ENCODE peak calls at places on chromosome 5, in seven cellular contexts. A is astrocyte of the spinal cord, J is IMR-90, M is mesendoderm, U is GM23338, B is psoas muscle, S is endothelial cell of umbilical vein. H is an unnamed sample.

GRCh38 chr5:17186271-17186670 is 31.2 kb upstream of the BASP1 start:
- DNase-seq in A (no peak), J (peak), M (no peak), U (no peak), B (no peak), S (no peak), H (no peak)

GRCh38 chr5:95970359-95970704 is 8.7 kb upstream of the ELL2 start:
- DNase-seq in A (no peak), J (no peak), M (no peak), U (no peak), B (no peak), S (no peak), H (no peak)

GRCh38 chr5:144944936-144945335 is 774.3 kb downstream of the KCTD16 start:
- DNase-seq in A (no peak), J (no peak), M (no peak), U (no peak), B (no peak), S (no peak), H (no peak)

GRCh38 chr5:16550316-16550952 is 66.4 kb downstream of the RETREG1 start:
- DNase-seq in A (peak), J (peak), M (peak), U (peak), B (no peak), S (peak), H (no peak)

GRCh38 chr5:132754947-132755346 is 7.7 kb downstream of the CCNI2 start:
- DNase-seq in A (peak), J (peak), M (peak), U (peak), B (no peak), S (peak), H (no peak)

GRCh38 chr5:103849934-103850333 is 287.3 kb upstream of the NUDT12 start:
- DNase-seq in A (peak), J (peak), M (no peak), U (no peak), B (no peak), S (no peak), H (no peak)

GRCh38 chr5:25489834-25490538 is 845.2 kb upstream of the CDH10 start:
- DNase-seq in A (peak), J (no peak), M (peak), U (no peak), B (no peak), S (no peak), H (no peak)

GRCh38 chr5:655406-655805 is 37.7 kb downstream of the TPPP start:
- DNase-seq in A (no peak), J (no peak), M (no peak), U (no peak), B (peak), S (no peak), H (no peak)

GRCh38 chr5:170221319-170221718 is 11.5 kb upstream of the C5orf58 start:
- DNase-seq in A (peak), J (peak), M (peak), U (peak), B (no peak), S (peak), H (no peak)

GRCh38 chr5:3736926-3737325 is 141.3 kb downstream of the IRX1 start:
- DNase-seq in A (no peak), J (no peak), M (no peak), U (no peak), B (no peak), S (no peak), H (no peak)

GRCh38 chr5:179061025-179061424 is 852 bp downstream of the ZNF354C start:
- DNase-seq in A (no peak), J (no peak), M (no peak), U (no peak), B (peak), S (no peak), H (no peak)

GRCh38 chr5:16179511-16179935 is at the start of gene MARCHF11:
- DNase-seq in A (no peak), J (no peak), M (peak), U (peak), B (no peak), S (no peak), H (no peak)

GRCh38 chr5:112551437-112552018 is 132.5 kb upstream of the EPB41L4A start:
- DNase-seq in A (peak), J (peak), M (peak), U (peak), B (no peak), S (peak), H (no peak)

GRCh38 chr5:111997308-111998159 is 240.5 kb upstream of the NREP start:
- DNase-seq in A (peak), J (peak), M (no peak), U (no peak), B (no peak), S (no peak), H (no peak)

GRCh38 chr5:3103241-3103855 is 351.9 kb upstream of the IRX2 start:
- DNase-seq in A (no peak), J (no peak), M (peak), U (no peak), B (no peak), S (no peak), H (no peak)

DNA sequence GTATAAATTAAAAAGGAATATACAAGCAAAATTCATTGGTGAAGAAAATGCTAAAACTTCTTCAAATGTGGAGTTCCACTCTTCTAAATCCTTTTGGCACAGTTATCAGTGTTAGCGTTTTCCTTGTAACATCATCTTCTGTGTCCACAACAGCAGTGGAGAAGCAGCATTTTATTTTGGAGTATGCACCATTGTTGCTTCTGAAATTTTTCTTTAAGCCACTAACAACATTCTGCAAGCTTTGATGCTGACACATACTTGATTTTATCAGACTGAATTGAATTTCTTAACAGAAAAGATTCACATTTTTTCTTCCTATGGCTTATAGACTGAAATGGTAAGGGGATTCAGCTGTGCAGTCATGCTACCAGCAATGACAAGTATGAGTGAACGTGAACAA is 60.8 kb upstream of the PTGER4 start:
- DNase-seq in A (no peak), J (no peak), M (no peak), U (no peak), B (no peak), S (no peak), H (no peak)
- H3K4me3 ChIP-seq in A (no peak), J (no peak), M (no peak), U (no peak), B (no peak), S (no peak), H (no peak)

DNA sequence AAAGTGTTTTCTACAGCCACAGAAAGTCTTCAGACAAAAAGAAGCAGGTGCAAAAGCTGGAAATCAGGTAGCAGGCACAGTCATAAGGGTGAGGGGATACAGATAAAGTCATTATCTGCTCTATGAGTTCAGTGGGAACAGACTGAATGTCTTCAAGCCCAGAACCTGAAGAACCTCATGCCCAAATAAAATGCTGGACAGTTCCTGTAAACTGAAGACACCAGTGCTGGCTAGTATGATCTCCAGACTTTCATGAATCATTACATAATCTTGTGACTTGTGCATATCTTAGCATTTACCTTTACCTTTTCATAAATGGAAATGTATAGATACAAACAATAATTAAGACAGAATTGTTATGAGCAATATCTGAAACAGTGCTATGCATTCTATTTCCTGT is 728.7 kb downstream of the DNAH5 start:
- DNase-seq in A (no peak), J (no peak), M (no peak), U (no peak), B (no peak), S (no peak), H (no peak)
- H3K4me3 ChIP-seq in A (no peak), J (no peak), M (no peak), U (no peak), B (no peak), S (no peak), H (no peak)

DNA sequence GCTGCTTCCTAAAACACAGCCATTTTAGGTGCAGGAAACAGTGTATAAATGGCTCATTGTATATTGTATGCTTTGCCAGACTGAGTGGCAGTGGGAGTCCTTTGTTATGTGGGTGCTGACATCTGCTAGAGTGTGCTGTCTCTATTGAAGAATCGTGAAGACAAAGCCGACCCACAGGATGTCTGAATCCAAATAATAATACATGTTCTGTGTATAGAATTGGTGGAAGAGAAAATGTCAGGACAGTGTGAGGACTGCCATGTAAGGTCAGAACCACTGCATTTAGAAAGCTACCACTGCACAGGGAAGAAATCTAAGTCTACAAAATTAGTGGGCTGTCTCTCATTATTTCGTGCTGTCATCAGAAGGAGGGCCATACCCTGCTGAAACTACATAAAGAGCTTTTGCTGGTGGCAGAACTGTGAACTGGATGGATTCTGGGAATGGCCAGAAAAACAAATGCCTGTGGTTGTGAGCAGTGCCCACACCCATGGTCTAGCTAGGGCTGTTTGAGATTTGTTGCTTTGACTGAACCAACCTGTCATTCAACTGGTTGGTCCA is 2.5 kb downstream of the IL7R start:
- DNase-seq in A (peak), J (peak), M (no peak), U (peak), B (no peak), S (peak), H (no peak)
- H3K4me3 ChIP-seq in A (no peak), J (peak), M (no peak), U (no peak), B (no peak), S (no peak), H (no peak)

DNA sequence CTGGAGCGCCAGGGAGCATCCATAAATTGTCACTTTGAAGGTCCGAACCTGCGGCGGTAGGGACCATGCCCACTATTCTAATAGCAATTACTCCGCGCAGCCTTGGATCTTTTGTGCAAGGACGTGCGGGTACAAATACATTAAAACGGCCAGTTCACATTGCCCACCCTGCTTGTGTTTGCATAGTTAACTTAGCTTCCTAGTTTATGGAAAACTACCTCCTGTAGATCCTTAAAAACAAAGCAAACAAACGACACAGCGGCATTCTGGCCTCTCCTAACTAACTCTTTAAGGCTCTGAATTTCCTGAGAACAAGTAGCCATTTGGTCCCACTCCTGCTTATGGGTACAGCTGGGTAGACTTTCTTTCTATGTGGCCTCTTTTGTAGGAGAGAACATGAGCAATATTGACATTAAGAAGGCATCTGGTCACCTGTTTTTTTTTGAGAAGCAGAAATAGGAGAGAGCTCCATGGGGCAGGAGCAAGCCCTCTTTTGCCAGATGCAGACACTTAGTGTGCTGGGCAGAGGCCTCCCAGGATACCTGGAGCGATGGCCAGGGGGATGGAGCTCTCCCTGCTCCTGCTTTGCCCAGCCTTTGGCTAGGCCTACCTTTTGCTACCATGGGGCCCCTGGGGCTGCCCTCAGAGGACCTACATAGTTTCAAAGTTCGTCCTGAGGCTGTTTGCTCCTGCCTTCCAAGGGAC is 2.1 kb upstream of the STC2 start:
- DNase-seq in A (no peak), J (no peak), M (peak), U (peak), B (no peak), S (no peak), H (no peak)
- H3K4me3 ChIP-seq in A (peak), J (no peak), M (no peak), U (peak), B (peak), S (no peak), H (no peak)

GRCh38 chr5:151084363-151084762 is 3.5 kb upstream of the TNIP1 start:
- DNase-seq in A (peak), J (peak), M (no peak), U (no peak), B (no peak), S (no peak), H (no peak)

GRCh38 chr5:151082976-151083651 is 2.3 kb upstream of the TNIP1 start:
- DNase-seq in A (no peak), J (peak), M (no peak), U (no peak), B (peak), S (no peak), H (peak)

GRCh38 chr5:151081426-151082273 is 816 bp upstream of the TNIP1 start:
- DNase-seq in A (no peak), J (peak), M (no peak), U (no peak), B (no peak), S (no peak), H (no peak)

GRCh38 chr5:151080620-151081425 is at the start of gene TNIP1:
- DNase-seq in A (peak), J (peak), M (peak), U (peak), B (peak), S (peak), H (peak)

GRCh38 chr5:151082274-151082902 is 1.6 kb upstream of the TNIP1 start:
- DNase-seq in A (no peak), J (peak), M (peak), U (peak), B (no peak), S (no peak), H (no peak)
- H3K4me3 ChIP-seq in A (no peak), J (no peak), M (no peak), U (peak), B (peak), S (no peak), H (no peak)

GRCh38 chr5:33538201-33538600 is 97.4 kb downstream of the TARS1 start:
- DNase-seq in A (no peak), J (no peak), M (no peak), U (no peak), B (no peak), S (no peak), H (no peak)
- H3K4me3 ChIP-seq in A (no peak), J (no peak), M (no peak), U (no peak), B (no peak), S (no peak), H (no peak)

GRCh38 chr5:68287976-68288755 is 72.6 kb downstream of the PIK3R1 start:
- DNase-seq in A (peak), J (peak), M (peak), U (peak), B (peak), S (peak), H (peak)

GRCh38 chr5:68290260-68290674 is 74.7 kb downstream of the PIK3R1 start:
- DNase-seq in A (peak), J (peak), M (no peak), U (no peak), B (no peak), S (no peak), H (no peak)

GRCh38 chr5:68288756-68289134 is 73.2 kb downstream of the PIK3R1 start:
- DNase-seq in A (no peak), J (no peak), M (peak), U (peak), B (peak), S (no peak), H (no peak)

GRCh38 chr5:68287631-68287975 is 72.0 kb downstream of the PIK3R1 start:
- DNase-seq in A (no peak), J (no peak), M (no peak), U (no peak), B (no peak), S (no peak), H (no peak)

GRCh38 chr5:68289576-68289975 is 74.0 kb downstream of the PIK3R1 start:
- DNase-seq in A (no peak), J (no peak), M (no peak), U (no peak), B (no peak), S (no peak), H (no peak)
- H3K4me3 ChIP-seq in A (no peak), J (no peak), M (no peak), U (peak), B (peak), S (no peak), H (no peak)

DNA sequence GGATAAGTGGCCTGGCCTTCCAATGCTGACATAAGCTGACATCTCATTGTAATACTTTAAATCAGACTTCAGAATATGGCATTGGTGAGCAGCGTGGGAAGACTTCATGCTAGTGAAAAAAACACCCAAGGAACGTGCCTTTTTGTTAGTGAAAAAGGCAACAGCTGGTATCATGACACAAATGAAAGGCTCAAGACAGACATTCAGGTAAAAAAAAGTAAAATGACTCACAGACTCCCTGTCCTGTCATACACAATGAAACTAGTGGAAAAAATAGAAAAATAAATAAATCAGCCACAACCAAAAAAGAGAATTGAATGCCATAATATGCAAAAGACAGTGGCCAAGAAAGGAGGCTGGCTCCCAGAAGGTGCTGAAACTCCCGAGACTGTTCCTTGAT is 24.4 kb upstream of the PPP1R2B start:
- DNase-seq in A (no peak), J (no peak), M (no peak), U (no peak), B (no peak), S (no peak), H (no peak)
- H3K4me3 ChIP-seq in A (no peak), J (no peak), M (no peak), U (no peak), B (no peak), S (no peak), H (no peak)